ENCODE peak calls at places on chromosomes 1 and 21, in four cellular contexts. T, J, L and P are unnamed samples.

GRCh38 chr1:3939242-3940080 is 39.4 kb upstream of the C1orf174 start:
- DNase-seq in L (no peak), T (no peak), J (no peak), P (no peak)

GRCh38 chr1:203083463-203083921 is 2.3 kb downstream of the MYOG start:
- DNase-seq in T (no peak), L (no peak), J (no peak), P (peak)

GRCh38 chr1:203271962-203272632 is 33.2 kb upstream of the BTG2 start:
- DNase-seq in T (no peak), L (no peak), J (no peak), P (no peak)

GRCh38 chr1:184299076-184299790 is 87.6 kb upstream of the C1orf21 start:
- DNase-seq in J (no peak), L (no peak), T (no peak), P (no peak)

GRCh38 chr21:26096972-26097371 is 73.6 kb downstream of the APP start:
- DNase-seq in J (no peak), L (no peak), T (no peak), P (no peak)

GRCh38 chr1:207459008-207459407 is 4.9 kb downstream of the CR2 start:
- DNase-seq in J (no peak), T (no peak), L (no peak), P (no peak)

GRCh38 chr1:231315887-231316286 is 21.8 kb downstream of the EXOC8 start:
- DNase-seq in T (peak), J (peak), L (peak), P (no peak)

GRCh38 chr21:45975017-45975595 is 6.5 kb upstream of the COL6A1 start:
- DNase-seq in L (no peak), T (peak), J (peak), P (peak)